ENCODE peak calls at places on chromosomes 11 and 22, in seven cellular contexts. S, F, Z, U, Q, B and M are unnamed samples.
A peak's percentile ranks its signal among the peaks of the same experiment; 100 is the strongest.

GRCh38 chr11:123800041-123800440 is 6.1 kb downstream of the OR6M1 start:
- DNase-seq in S (no peak), F (no peak), Z (no peak), U (no peak), Q (no peak), B (no peak), M (no peak)

GRCh38 chr11:108551653-108552462 is 41.7 kb downstream of the EXPH5 start:
- DNase-seq in S (no peak), F (no peak), Z (no peak), U (no peak), Q (no peak), B (no peak), M (no peak)

GRCh38 chr11:9797300-9797699 is 133.4 kb downstream of the SWAP70 start:
- DNase-seq in S (no peak), F (no peak), Z (no peak), U (no peak), Q (no peak), B (no peak), M (no peak)

GRCh38 chr22:18042685-18043084 is 18.3 kb upstream of the MICAL3 start:
- DNase-seq in S (no peak), F (no peak), Z (no peak), U (no peak), Q (peak; percentile 32), B (no peak), M (no peak)

GRCh38 chr22:41366323-41367014 is 15.3 kb upstream of the TEF start:
- DNase-seq in S (no peak), F (no peak), Z (no peak), U (no peak), Q (no peak), B (no peak), M (no peak)

GRCh38 chr11:31805629-31806185 is 5.4 kb downstream of the PAX6 start:
- DNase-seq in S (no peak), F (no peak), Z (no peak), U (peak; percentile 80), Q (no peak), B (no peak), M (no peak)

GRCh38 chr22:27032121-27032761 is 374.9 kb downstream of the MIAT start:
- DNase-seq in S (peak; percentile 40), F (no peak), Z (no peak), U (peak; percentile 87), Q (no peak), B (peak; percentile 4), M (peak; percentile 43)

GRCh38 chr11:11968511-11969280 is 39.7 kb downstream of the DKK3 start:
- DNase-seq in S (no peak), F (no peak), Z (no peak), U (no peak), Q (no peak), B (no peak), M (no peak)

GRCh38 chr11:19561011-19561410 is 151.6 kb upstream of the NAV2 start:
- DNase-seq in S (no peak), F (no peak), Z (no peak), U (no peak), Q (no peak), B (no peak), M (no peak)

GRCh38 chr11:102306048-102306575 is 11.2 kb upstream of the BIRC3 start:
- DNase-seq in S (no peak), F (no peak), Z (no peak), U (no peak), Q (no peak), B (no peak), M (peak; percentile 57)

GRCh38 chr11:82043316-82043715 is 690.3 kb downstream of the FAM181B start:
- DNase-seq in S (no peak), F (no peak), Z (no peak), U (no peak), Q (no peak), B (no peak), M (no peak)

GRCh38 chr11:97893612-97894011 is 1127.1 kb upstream of the CNTN5 start:
- DNase-seq in S (no peak), F (no peak), Z (no peak), U (no peak), Q (no peak), B (no peak), M (no peak)

GRCh38 chr22:46114518-46115387 is 35.6 kb upstream of the PPARA start:
- DNase-seq in S (no peak), F (no peak), Z (no peak), U (no peak), Q (no peak), B (peak; percentile 14), M (no peak)

GRCh38 chr22:20459862-20460261 is 22.2 kb upstream of the SCARF2 start:
- DNase-seq in S (no peak), F (no peak), Z (no peak), U (no peak), Q (no peak), B (no peak), M (no peak)

GRCh38 chr11:13271060-13271693 is 6.4 kb upstream of the BMAL1 start:
- DNase-seq in S (no peak), F (no peak), Z (no peak), U (no peak), Q (no peak), B (peak; percentile 54), M (no peak)

GRCh38 chr22:44734801-44735517 is 17.4 kb upstream of the ARHGAP8 start:
- DNase-seq in S (peak; percentile 21), F (no peak), Z (no peak), U (no peak), Q (no peak), B (no peak), M (no peak)

GRCh38 chr22:50473855-50474671 is 772 bp downstream of the SBF1 start:
- DNase-seq in S (no peak), F (no peak), Z (peak; percentile 20), U (peak; percentile 54), Q (peak; percentile 71), B (peak; percentile 48), M (no peak)

GRCh38 chr22:18078329-18079041 is 695 bp downstream of the PEX26 start:
- DNase-seq in S (peak; percentile 71), F (no peak), Z (no peak), U (peak; percentile 70), Q (peak; percentile 49), B (peak; percentile 45), M (peak; percentile 33)

GRCh38 chr11:117511483-117511934 is 183.9 kb downstream of the CEP164 start:
- DNase-seq in S (no peak), F (no peak), Z (no peak), U (no peak), Q (no peak), B (no peak), M (no peak)

GRCh38 chr22:35561796-35562526 is 21.3 kb downstream of the RASD2 start:
- DNase-seq in S (no peak), F (no peak), Z (peak; percentile 38), U (peak; percentile 72), Q (peak; percentile 81), B (no peak), M (no peak)

GRCh38 chr11:74024630-74025029 is 15.7 kb upstream of the UCP3 start:
- DNase-seq in S (no peak), F (no peak), Z (peak; percentile 59), U (no peak), Q (peak; percentile 89), B (no peak), M (no peak)

GRCh38 chr22:27667121-27667843 is 134.3 kb downstream of the MN1 start:
- DNase-seq in S (no peak), F (no peak), Z (no peak), U (peak; percentile 36), Q (no peak), B (no peak), M (no peak)

GRCh38 chr11:122367809-122368231 is 251.8 kb upstream of the BLID start:
- DNase-seq in S (peak; percentile 38), F (no peak), Z (peak; percentile 45), U (no peak), Q (peak; percentile 17), B (no peak), M (no peak)

GRCh38 chr11:60970369-60970774 is 1.1 kb upstream of the CD6 start:
- DNase-seq in S (peak; percentile 63), F (peak; percentile 76), Z (no peak), U (peak; percentile 73), Q (peak; percentile 39), B (peak; percentile 81), M (peak; percentile 50)

GRCh38 chr11:28529540-28530410 is 421.6 kb downstream of the METTL15 start:
- DNase-seq in S (no peak), F (no peak), Z (peak; percentile 29), U (peak; percentile 74), Q (peak; percentile 75), B (peak; percentile 38), M (peak; percentile 26)

GRCh38 chr11:64613648-64614047 is 22.6 kb downstream of the SLC22A12 start:
- DNase-seq in S (no peak), F (no peak), Z (no peak), U (no peak), Q (no peak), B (no peak), M (no peak)

GRCh38 chr11:34512810-34513673 is 552 bp downstream of the ELF5 start:
- DNase-seq in S (peak; percentile 52), F (peak; percentile 27), Z (no peak), U (peak; percentile 88), Q (peak; percentile 60), B (peak; percentile 51), M (no peak)

GRCh38 chr11:116651098-116651756 is 121.6 kb downstream of the BUD13 start:
- DNase-seq in S (no peak), F (no peak), Z (no peak), U (no peak), Q (no peak), B (no peak), M (no peak)

GRCh38 chr11:34944692-34945091 is 28.3 kb downstream of the PDHX start:
- DNase-seq in S (no peak), F (no peak), Z (no peak), U (no peak), Q (no peak), B (no peak), M (no peak)

GRCh38 chr11:26231252-26231661 is 100.7 kb upstream of the ANO3 start:
- DNase-seq in S (no peak), F (no peak), Z (peak; percentile 44), U (no peak), Q (peak; percentile 29), B (no peak), M (no peak)

GRCh38 chr11:76669901-76670474 is 559 bp downstream of the LRRC32 start:
- DNase-seq in S (no peak), F (no peak), Z (peak; percentile 55), U (peak; percentile 36), Q (peak; percentile 80), B (no peak), M (no peak)

GRCh38 chr11:61974766-61975631 is 7.6 kb upstream of the FTH1 start:
- DNase-seq in S (peak; percentile 76), F (no peak), Z (no peak), U (no peak), Q (no peak), B (no peak), M (no peak)

GRCh38 chr11:35427158-35427557 is 7.8 kb upstream of the SLC1A2 start:
- DNase-seq in S (no peak), F (no peak), Z (no peak), U (no peak), Q (no peak), B (no peak), M (peak; percentile 13)

GRCh38 chr11:73997120-73997772 is 11.6 kb downstream of the UCP3 start:
- DNase-seq in S (no peak), F (no peak), Z (no peak), U (no peak), Q (no peak), B (no peak), M (no peak)

GRCh38 chr11:43825217-43825816 is 55.3 kb upstream of the ALKBH3 start:
- DNase-seq in S (no peak), F (no peak), Z (no peak), U (peak; percentile 72), Q (peak; percentile 41), B (no peak), M (no peak)